ENCODE peak calls at places on chromosomes 2 and 18, in ten cellular contexts. One of them, this sample, is unnamed.

GRCh38 chr2:135701442-135701841 is 40.2 kb upstream of the UBXN4 start:
- DNase-seq in fibroblast of lung: peak
- DNase-seq in omental fat pad: no peak
- DNase-seq in right lobe of liver: no peak
- DNase-seq in endothelial cell: no peak
- DNase-seq in neural progenitor cell: no peak
- DNase-seq in CD4-positive, alpha-beta T cell: no peak
- DNase-seq in cardiac fibroblast: peak
- DNase-seq in brain microvascular endothelial cell: no peak
- DNase-seq in GM20000: no peak
- DNase-seq in this sample: no peak

GRCh38 chr2:160492401-160493226 is 993 bp downstream of the RBMS1 start:
- DNase-seq in fibroblast of lung: peak
- DNase-seq in omental fat pad: no peak
- DNase-seq in right lobe of liver: peak
- DNase-seq in endothelial cell: peak
- DNase-seq in neural progenitor cell: peak
- DNase-seq in CD4-positive, alpha-beta T cell: peak
- DNase-seq in cardiac fibroblast: peak
- DNase-seq in brain microvascular endothelial cell: peak
- DNase-seq in GM20000: peak
- DNase-seq in this sample: peak

GRCh38 chr2:124933883-124934282 is 908.8 kb downstream of the CNTNAP5 start:
- DNase-seq in fibroblast of lung: no peak
- DNase-seq in omental fat pad: no peak
- DNase-seq in right lobe of liver: no peak
- DNase-seq in endothelial cell: no peak
- DNase-seq in neural progenitor cell: no peak
- DNase-seq in CD4-positive, alpha-beta T cell: no peak
- DNase-seq in cardiac fibroblast: no peak
- DNase-seq in brain microvascular endothelial cell: no peak
- DNase-seq in GM20000: no peak
- DNase-seq in this sample: no peak

GRCh38 chr2:235756491-235756890 is 262.6 kb downstream of the AGAP1 start:
- DNase-seq in fibroblast of lung: no peak
- DNase-seq in omental fat pad: no peak
- DNase-seq in right lobe of liver: no peak
- DNase-seq in endothelial cell: no peak
- DNase-seq in neural progenitor cell: peak
- DNase-seq in CD4-positive, alpha-beta T cell: no peak
- DNase-seq in cardiac fibroblast: no peak
- DNase-seq in brain microvascular endothelial cell: no peak
- DNase-seq in GM20000: no peak
- DNase-seq in this sample: no peak

GRCh38 chr2:134852518-134852917 is 14.1 kb downstream of the ACMSD start:
- DNase-seq in fibroblast of lung: no peak
- DNase-seq in omental fat pad: no peak
- DNase-seq in right lobe of liver: no peak
- DNase-seq in endothelial cell: no peak
- DNase-seq in neural progenitor cell: peak
- DNase-seq in CD4-positive, alpha-beta T cell: no peak
- DNase-seq in cardiac fibroblast: no peak
- DNase-seq in brain microvascular endothelial cell: no peak
- DNase-seq in GM20000: no peak
- DNase-seq in this sample: no peak

GRCh38 chr2:219596954-219597551 is 604 bp upstream of the STK11IP start:
- DNase-seq in fibroblast of lung: no peak
- DNase-seq in omental fat pad: no peak
- DNase-seq in right lobe of liver: no peak
- DNase-seq in endothelial cell: no peak
- DNase-seq in neural progenitor cell: no peak
- DNase-seq in CD4-positive, alpha-beta T cell: no peak
- DNase-seq in cardiac fibroblast: peak
- DNase-seq in brain microvascular endothelial cell: peak
- DNase-seq in GM20000: no peak
- DNase-seq in this sample: no peak

GRCh38 chr2:150141241-150142001 is 346.0 kb downstream of the RND3 start:
- DNase-seq in fibroblast of lung: no peak
- DNase-seq in omental fat pad: no peak
- DNase-seq in right lobe of liver: no peak
- DNase-seq in endothelial cell: no peak
- DNase-seq in neural progenitor cell: no peak
- DNase-seq in CD4-positive, alpha-beta T cell: no peak
- DNase-seq in cardiac fibroblast: no peak
- DNase-seq in brain microvascular endothelial cell: peak
- DNase-seq in GM20000: no peak
- DNase-seq in this sample: no peak

GRCh38 chr2:39216495-39217191 is 27.1 kb downstream of the CDKL4 start:
- DNase-seq in fibroblast of lung: no peak
- DNase-seq in omental fat pad: no peak
- DNase-seq in right lobe of liver: no peak
- DNase-seq in endothelial cell: no peak
- DNase-seq in neural progenitor cell: no peak
- DNase-seq in CD4-positive, alpha-beta T cell: peak
- DNase-seq in cardiac fibroblast: no peak
- DNase-seq in brain microvascular endothelial cell: no peak
- DNase-seq in GM20000: peak
- DNase-seq in this sample: no peak

GRCh38 chr18:25166113-25166512 is 185.9 kb downstream of the ZNF521 start:
- DNase-seq in fibroblast of lung: no peak
- DNase-seq in omental fat pad: no peak
- DNase-seq in right lobe of liver: no peak
- DNase-seq in endothelial cell: no peak
- DNase-seq in neural progenitor cell: no peak
- DNase-seq in CD4-positive, alpha-beta T cell: no peak
- DNase-seq in cardiac fibroblast: no peak
- DNase-seq in brain microvascular endothelial cell: no peak
- DNase-seq in GM20000: no peak
- DNase-seq in this sample: no peak

GRCh38 chr2:19738707-19739106 is 163.1 kb downstream of the TTC32 start:
- DNase-seq in fibroblast of lung: peak
- DNase-seq in omental fat pad: no peak
- DNase-seq in right lobe of liver: no peak
- DNase-seq in endothelial cell: no peak
- DNase-seq in neural progenitor cell: no peak
- DNase-seq in CD4-positive, alpha-beta T cell: no peak
- DNase-seq in cardiac fibroblast: peak
- DNase-seq in brain microvascular endothelial cell: peak
- DNase-seq in GM20000: no peak
- DNase-seq in this sample: no peak

GRCh38 chr18:48605408-48605845 is 66.6 kb downstream of the CTIF start:
- DNase-seq in fibroblast of lung: no peak
- DNase-seq in omental fat pad: no peak
- DNase-seq in right lobe of liver: no peak
- DNase-seq in endothelial cell: peak
- DNase-seq in neural progenitor cell: peak
- DNase-seq in CD4-positive, alpha-beta T cell: no peak
- DNase-seq in cardiac fibroblast: no peak
- DNase-seq in brain microvascular endothelial cell: no peak
- DNase-seq in GM20000: peak
- DNase-seq in this sample: no peak

GRCh38 chr2:150230004-150230403 is 257.5 kb downstream of the RND3 start:
- DNase-seq in fibroblast of lung: no peak
- DNase-seq in omental fat pad: no peak
- DNase-seq in right lobe of liver: no peak
- DNase-seq in endothelial cell: no peak
- DNase-seq in neural progenitor cell: no peak
- DNase-seq in CD4-positive, alpha-beta T cell: no peak
- DNase-seq in cardiac fibroblast: no peak
- DNase-seq in brain microvascular endothelial cell: no peak
- DNase-seq in GM20000: no peak
- DNase-seq in this sample: no peak

GRCh38 chr2:200765139-200765951 is 46.4 kb upstream of the BZW1 start:
- DNase-seq in fibroblast of lung: peak
- DNase-seq in omental fat pad: no peak
- DNase-seq in right lobe of liver: no peak
- DNase-seq in endothelial cell: no peak
- DNase-seq in neural progenitor cell: no peak
- DNase-seq in CD4-positive, alpha-beta T cell: no peak
- DNase-seq in cardiac fibroblast: peak
- DNase-seq in brain microvascular endothelial cell: peak
- DNase-seq in GM20000: no peak
- DNase-seq in this sample: no peak

GRCh38 chr2:192559541-192560126 is 364.9 kb upstream of the TMEFF2 start:
- DNase-seq in fibroblast of lung: no peak
- DNase-seq in omental fat pad: no peak
- DNase-seq in right lobe of liver: no peak
- DNase-seq in endothelial cell: no peak
- DNase-seq in neural progenitor cell: no peak
- DNase-seq in CD4-positive, alpha-beta T cell: no peak
- DNase-seq in cardiac fibroblast: no peak
- DNase-seq in brain microvascular endothelial cell: no peak
- DNase-seq in GM20000: no peak
- DNase-seq in this sample: no peak

GRCh38 chr18:8196238-8196637 is 413.0 kb upstream of the RAB12 start:
- DNase-seq in fibroblast of lung: no peak
- DNase-seq in omental fat pad: no peak
- DNase-seq in right lobe of liver: no peak
- DNase-seq in endothelial cell: no peak
- DNase-seq in neural progenitor cell: no peak
- DNase-seq in CD4-positive, alpha-beta T cell: no peak
- DNase-seq in cardiac fibroblast: no peak
- DNase-seq in brain microvascular endothelial cell: no peak
- DNase-seq in GM20000: no peak
- DNase-seq in this sample: no peak

GRCh38 chr2:71602581-71602980 is 149.2 kb downstream of the DYSF start:
- DNase-seq in fibroblast of lung: no peak
- DNase-seq in omental fat pad: no peak
- DNase-seq in right lobe of liver: peak
- DNase-seq in endothelial cell: no peak
- DNase-seq in neural progenitor cell: no peak
- DNase-seq in CD4-positive, alpha-beta T cell: no peak
- DNase-seq in cardiac fibroblast: no peak
- DNase-seq in brain microvascular endothelial cell: no peak
- DNase-seq in GM20000: no peak
- DNase-seq in this sample: no peak

DNA sequence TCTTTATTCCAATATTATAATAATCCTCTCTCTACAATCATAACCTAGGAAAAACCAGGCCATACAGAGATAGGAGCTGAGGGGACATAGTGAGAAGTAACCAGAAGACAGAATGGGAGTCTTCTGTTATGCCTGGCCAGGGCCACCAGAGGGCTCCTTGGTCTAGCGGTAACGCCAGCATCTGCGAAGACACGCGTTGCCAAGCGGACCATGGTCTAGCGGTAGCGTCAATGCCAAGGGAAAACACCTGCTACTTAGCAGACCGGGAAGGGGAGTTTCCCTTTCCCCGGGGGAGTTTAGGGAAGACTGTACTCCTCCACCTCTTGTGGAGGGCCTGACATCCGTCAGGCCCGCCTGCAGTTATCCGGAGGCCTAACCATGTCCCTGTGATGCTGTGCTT is 36.6 kb downstream of the ARL6IP6 start:
- DNase-seq in fibroblast of lung: peak
- DNase-seq in omental fat pad: no peak
- DNase-seq in right lobe of liver: peak
- DNase-seq in endothelial cell: peak
- DNase-seq in neural progenitor cell: peak
- DNase-seq in CD4-positive, alpha-beta T cell: no peak
- DNase-seq in cardiac fibroblast: peak
- DNase-seq in brain microvascular endothelial cell: no peak
- DNase-seq in GM20000: no peak
- DNase-seq in this sample: no peak
- TF ChIP-seq CTCF in fibroblast of lung: peak
- TF ChIP-seq CTCF in omental fat pad: no peak
- TF ChIP-seq CTCF in right lobe of liver: no peak
- TF ChIP-seq CTCF in endothelial cell: peak
- TF ChIP-seq CTCF in neural progenitor cell: peak
- TF ChIP-seq CTCF in CD4-positive, alpha-beta T cell: no peak
- TF ChIP-seq CTCF in cardiac fibroblast: peak
- TF ChIP-seq CTCF in brain microvascular endothelial cell: peak
- TF ChIP-seq CTCF in GM20000: no peak
- TF ChIP-seq CTCF in this sample: no peak

GRCh38 chr18:12377556-12378553 is 828 bp upstream of the AFG3L2 start:
- DNase-seq in fibroblast of lung: peak
- DNase-seq in omental fat pad: no peak
- DNase-seq in right lobe of liver: no peak
- DNase-seq in endothelial cell: no peak
- DNase-seq in neural progenitor cell: peak
- DNase-seq in CD4-positive, alpha-beta T cell: no peak
- DNase-seq in cardiac fibroblast: no peak
- DNase-seq in brain microvascular endothelial cell: no peak
- DNase-seq in GM20000: no peak
- DNase-seq in this sample: no peak
- TF ChIP-seq CTCF in fibroblast of lung: peak
- TF ChIP-seq CTCF in omental fat pad: no peak
- TF ChIP-seq CTCF in right lobe of liver: no peak
- TF ChIP-seq CTCF in endothelial cell: peak
- TF ChIP-seq CTCF in neural progenitor cell: peak
- TF ChIP-seq CTCF in CD4-positive, alpha-beta T cell: no peak
- TF ChIP-seq CTCF in cardiac fibroblast: no peak
- TF ChIP-seq CTCF in brain microvascular endothelial cell: peak
- TF ChIP-seq CTCF in GM20000: no peak
- TF ChIP-seq CTCF in this sample: no peak

GRCh38 chr2:165469417-165469816 is at the start of gene CSRNP3:
- DNase-seq in fibroblast of lung: peak
- DNase-seq in omental fat pad: no peak
- DNase-seq in right lobe of liver: peak
- DNase-seq in endothelial cell: peak
- DNase-seq in neural progenitor cell: peak
- DNase-seq in CD4-positive, alpha-beta T cell: no peak
- DNase-seq in cardiac fibroblast: peak
- DNase-seq in brain microvascular endothelial cell: peak
- DNase-seq in GM20000: no peak
- DNase-seq in this sample: no peak
- TF ChIP-seq CTCF in fibroblast of lung: no peak
- TF ChIP-seq CTCF in omental fat pad: no peak
- TF ChIP-seq CTCF in right lobe of liver: no peak
- TF ChIP-seq CTCF in endothelial cell: no peak
- TF ChIP-seq CTCF in neural progenitor cell: no peak
- TF ChIP-seq CTCF in CD4-positive, alpha-beta T cell: no peak
- TF ChIP-seq CTCF in cardiac fibroblast: no peak
- TF ChIP-seq CTCF in brain microvascular endothelial cell: no peak
- TF ChIP-seq CTCF in GM20000: no peak
- TF ChIP-seq CTCF in this sample: no peak

GRCh38 chr2:57450170-57450569 is 596.4 kb upstream of the VRK2 start:
- DNase-seq in fibroblast of lung: no peak
- DNase-seq in omental fat pad: no peak
- DNase-seq in right lobe of liver: no peak
- DNase-seq in endothelial cell: no peak
- DNase-seq in neural progenitor cell: no peak
- DNase-seq in CD4-positive, alpha-beta T cell: no peak
- DNase-seq in cardiac fibroblast: no peak
- DNase-seq in brain microvascular endothelial cell: peak
- DNase-seq in GM20000: peak
- DNase-seq in this sample: no peak

GRCh38 chr2:57448816-57449215 is 597.8 kb upstream of the VRK2 start:
- DNase-seq in fibroblast of lung: no peak
- DNase-seq in omental fat pad: no peak
- DNase-seq in right lobe of liver: no peak
- DNase-seq in endothelial cell: no peak
- DNase-seq in neural progenitor cell: no peak
- DNase-seq in CD4-positive, alpha-beta T cell: no peak
- DNase-seq in cardiac fibroblast: no peak
- DNase-seq in brain microvascular endothelial cell: no peak
- DNase-seq in GM20000: no peak
- DNase-seq in this sample: no peak

DNA sequence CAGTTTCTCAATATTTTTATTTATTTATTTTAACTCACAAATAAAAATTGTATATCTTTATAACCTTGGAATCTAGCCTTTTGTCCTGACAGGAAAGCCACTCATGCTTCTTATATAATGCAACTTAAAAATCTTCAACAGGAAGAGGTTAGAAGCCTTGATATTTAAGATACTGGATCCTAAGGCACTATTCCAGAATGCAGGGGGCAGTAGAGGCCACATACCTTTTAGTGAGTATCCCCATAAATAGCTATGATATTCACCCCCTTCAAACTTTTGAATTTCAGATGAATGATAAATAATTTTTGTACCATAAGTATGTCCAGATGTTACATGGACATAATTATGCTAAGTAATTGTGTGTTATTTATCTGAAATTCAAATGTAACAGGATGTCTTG is 592.7 kb upstream of the VRK2 start:
- DNase-seq in fibroblast of lung: no peak
- DNase-seq in omental fat pad: no peak
- DNase-seq in right lobe of liver: no peak
- DNase-seq in endothelial cell: no peak
- DNase-seq in neural progenitor cell: peak
- DNase-seq in CD4-positive, alpha-beta T cell: no peak
- DNase-seq in cardiac fibroblast: no peak
- DNase-seq in brain microvascular endothelial cell: no peak
- DNase-seq in GM20000: no peak
- DNase-seq in this sample: no peak
- TF ChIP-seq CTCF in fibroblast of lung: no peak
- TF ChIP-seq CTCF in omental fat pad: no peak
- TF ChIP-seq CTCF in right lobe of liver: no peak
- TF ChIP-seq CTCF in endothelial cell: no peak
- TF ChIP-seq CTCF in neural progenitor cell: peak
- TF ChIP-seq CTCF in CD4-positive, alpha-beta T cell: no peak
- TF ChIP-seq CTCF in cardiac fibroblast: peak
- TF ChIP-seq CTCF in brain microvascular endothelial cell: peak
- TF ChIP-seq CTCF in GM20000: no peak
- TF ChIP-seq CTCF in this sample: no peak